ENCODE peak calls at places on chromosomes 1 and 21, in six cellular contexts. P is fibroblast of lung, R is cardiac muscle cell, Y is transverse colon, D is breast epithelium, T is heart left ventricle. X is an unnamed sample.

GRCh38 chr1:226649780-226650179 is 89.3 kb downstream of the ITPKB start:
- DNase-seq in P (peak; percentile 15), Y (no peak), D (no peak), R (peak; percentile 35), T (peak; percentile 41), X (peak; percentile 69)

GRCh38 chr21:38853421-38853919 is 47.7 kb downstream of the ETS2 start:
- DNase-seq in T (no peak), R (no peak), Y (no peak), P (peak; percentile 99), D (peak; percentile 46), X (peak; percentile 90)

GRCh38 chr1:212514782-212515181 is 82.1 kb downstream of the NENF start:
- DNase-seq in P (no peak), Y (no peak), D (no peak), T (no peak), R (no peak), X (no peak)

GRCh38 chr1:32886012-32886827 is at the start of gene HPCA:
- DNase-seq in Y (peak; percentile 72), P (peak; percentile 49), R (peak; percentile 95), D (no peak), T (peak; percentile 83), X (peak; percentile 80)

GRCh38 chr1:41404308-41404755 is 43.1 kb downstream of the FOXO6 start:
- DNase-seq in Y (no peak), T (no peak), P (peak; percentile 28), R (peak; percentile 56), D (no peak), X (peak; percentile 85)

GRCh38 chr21:45555251-45555556 is 13.0 kb upstream of the SLC19A1 start:
- DNase-seq in P (no peak), D (no peak), T (no peak), Y (no peak), R (no peak), X (no peak)

GRCh38 chr1:247453256-247453655 is 4.6 kb downstream of the OR2B11 start:
- DNase-seq in R (no peak), P (no peak), Y (no peak), T (no peak), D (no peak), X (no peak)

GRCh38 chr1:245822997-245823396 is 668.2 kb downstream of the KIF26B start:
- DNase-seq in D (no peak), R (no peak), T (no peak), Y (no peak), P (peak; percentile 98), X (no peak)

GRCh38 chr1:154797175-154797574 is 72.9 kb downstream of the KCNN3 start:
- DNase-seq in Y (no peak), P (no peak), R (no peak), T (no peak), D (no peak), X (no peak)

GRCh38 chr1:59044535-59045121 is 252.3 kb upstream of the FGGY start:
- DNase-seq in Y (no peak), R (no peak), D (no peak), P (no peak), T (no peak), X (no peak)

GRCh38 chr1:85583355-85584263 is 3.0 kb downstream of the CCN1 start:
- DNase-seq in D (no peak), P (peak; percentile 34), R (no peak), T (no peak), Y (no peak), X (no peak)

GRCh38 chr1:168714012-168714411 is 15.0 kb downstream of the DPT start:
- DNase-seq in R (no peak), Y (peak; percentile 86), P (no peak), D (no peak), T (no peak), X (no peak)

GRCh38 chr1:16072616-16073484 is 601 bp downstream of the FAM131C start:
- DNase-seq in R (peak; percentile 41), P (no peak), Y (no peak), T (no peak), D (no peak), X (no peak)

GRCh38 chr1:173152585-173152984 is 54.5 kb downstream of the TNFSF4 start:
- DNase-seq in R (no peak), P (no peak), D (no peak), Y (no peak), T (no peak), X (no peak)

GRCh38 chr1:17434591-17434990 is 4.9 kb downstream of the RCC2 start:
- DNase-seq in Y (no peak), T (peak; percentile 13), R (no peak), D (no peak), P (no peak), X (no peak)

GRCh38 chr1:155324717-155325595 is 4.3 kb downstream of the RUSC1 start:
- DNase-seq in Y (peak; percentile 77), T (peak; percentile 80), R (peak; percentile 67), D (peak; percentile 47), P (peak; percentile 34), X (no peak)

GRCh38 chr1:204128964-204129896 is 22.6 kb downstream of the ETNK2 start:
- DNase-seq in D (peak; percentile 89), T (peak; percentile 87), P (peak; percentile 59), Y (peak; percentile 73), R (peak; percentile 81), X (peak; percentile 80)

GRCh38 chr1:115429884-115430283 is 91.8 kb upstream of the NGF start:
- DNase-seq in P (peak; percentile 38), D (no peak), Y (no peak), T (no peak), R (no peak), X (no peak)

GRCh38 chr1:90107971-90108370 is 113.1 kb downstream of the ZNF326 start:
- DNase-seq in P (no peak), Y (no peak), R (no peak), D (no peak), T (no peak), X (no peak)

GRCh38 chr1:236058141-236058626 is 6.7 kb downstream of the NID1 start:
- DNase-seq in Y (no peak), P (peak; percentile 30), D (no peak), T (no peak), R (no peak), X (peak; percentile 72)

DNA sequence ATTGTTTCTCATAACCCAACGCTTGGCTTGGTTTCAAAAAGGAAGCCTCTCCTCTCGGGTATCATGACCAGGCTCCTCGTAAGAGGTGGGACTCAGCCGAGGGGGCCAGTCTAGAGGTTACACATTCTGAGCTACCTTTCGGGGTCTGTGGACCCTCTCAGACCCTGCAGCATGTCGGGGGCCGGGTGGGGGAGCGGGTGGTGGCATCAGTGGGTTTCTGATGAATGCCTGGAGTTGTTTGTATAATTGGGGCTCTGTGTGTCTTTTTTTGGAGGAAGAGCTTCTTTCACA is 229.3 kb downstream of the CAMTA1 start:
- DNase-seq in R (no peak), T (no peak), P (no peak), D (no peak), Y (no peak), X (no peak)
- H3K27me3 ChIP-seq in R (no peaks in the 10 kb centered on the region), T (no peaks in the 10 kb centered on the region), P (no peaks in the 10 kb centered on the region), D (no peaks in the 10 kb centered on the region), Y (no peaks in the 10 kb centered on the region), X (peaks cover 45% of the 10 kb centered on the region)

GRCh38 chr1:232225336-232226131 is 404.4 kb downstream of the SIPA1L2 start:
- DNase-seq in R (no peak), T (no peak), D (no peak), P (no peak), Y (no peak), X (no peak)
- H3K27me3 ChIP-seq in R (no peaks in the 10 kb centered on the region), T (no peaks in the 10 kb centered on the region), D (no peaks in the 10 kb centered on the region), P (no peaks in the 10 kb centered on the region), Y (no peaks in the 10 kb centered on the region), X (no peaks in the 10 kb centered on the region)

GRCh38 chr1:34685225-34685624 is 69.6 kb upstream of the GJB5 start:
- DNase-seq in T (no peak), D (no peak), R (no peak), P (no peak), Y (peak; percentile 51), X (no peak)
- H3K27me3 ChIP-seq in T (peaks cover 9% of the 10 kb centered on the region), D (peaks cover 6% of the 10 kb centered on the region), R (no peaks in the 10 kb centered on the region), P (no peaks in the 10 kb centered on the region), Y (peaks cover 5% of the 10 kb centered on the region), X (no peaks in the 10 kb centered on the region)

GRCh38 chr1:183218981-183219621 is 33.0 kb downstream of the LAMC2 start:
- DNase-seq in R (peak; percentile 77), T (no peak), Y (peak; percentile 32), P (no peak), D (peak; percentile 75), X (no peak)
- H3K27me3 ChIP-seq in R (no peaks in the 10 kb centered on the region), T (no peaks in the 10 kb centered on the region), Y (no peaks in the 10 kb centered on the region), P (no peaks in the 10 kb centered on the region), D (no peaks in the 10 kb centered on the region), X (no peaks in the 10 kb centered on the region)

GRCh38 chr1:182611787-182612186 is 7.6 kb upstream of the RGS16 start:
- DNase-seq in R (no peak), P (no peak), T (no peak), Y (no peak), D (no peak), X (peak; percentile 95)

GRCh38 chr1:182608236-182608635 is 4.0 kb upstream of the RGS16 start:
- DNase-seq in R (no peak), D (no peak), T (no peak), Y (no peak), P (no peak), X (no peak)

GRCh38 chr1:182610606-182611194 is 6.5 kb upstream of the RGS16 start:
- DNase-seq in Y (no peak), R (no peak), T (no peak), P (no peak), D (no peak), X (peak; percentile 69)

GRCh38 chr1:182608850-182609610 is 4.8 kb upstream of the RGS16 start:
- DNase-seq in D (no peak), P (peak; percentile 57), Y (no peak), R (no peak), T (no peak), X (no peak)

DNA sequence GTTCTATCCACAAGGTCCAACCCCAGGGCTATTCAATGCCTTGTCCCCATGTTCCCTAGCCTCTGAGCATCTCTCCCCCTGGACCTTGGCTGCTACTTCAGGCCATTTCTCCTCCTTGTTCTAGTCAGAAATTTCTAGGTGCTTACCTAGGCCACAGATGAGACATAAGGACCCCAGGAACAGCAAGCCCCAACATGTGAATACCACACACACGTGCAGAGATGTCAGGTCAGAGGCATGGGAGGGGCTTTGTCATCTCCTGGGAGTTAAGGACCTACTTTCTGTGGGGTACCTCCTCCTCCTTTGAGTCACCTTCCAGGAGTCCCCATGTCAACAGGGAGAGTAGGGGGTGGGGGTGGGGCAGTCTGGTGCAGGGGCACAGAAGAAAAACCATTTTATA is 7.1 kb upstream of the RGS16 start:
- DNase-seq in P (no peak), Y (no peak), T (no peak), R (no peak), D (no peak), X (no peak)
- H3K27me3 ChIP-seq in P (peaks cover 4% of the 10 kb centered on the region), Y (peaks cover 34% of the 10 kb centered on the region), T (no peaks in the 10 kb centered on the region), R (peaks cover 15% of the 10 kb centered on the region), D (no peaks in the 10 kb centered on the region), X (no peaks in the 10 kb centered on the region)

DNA sequence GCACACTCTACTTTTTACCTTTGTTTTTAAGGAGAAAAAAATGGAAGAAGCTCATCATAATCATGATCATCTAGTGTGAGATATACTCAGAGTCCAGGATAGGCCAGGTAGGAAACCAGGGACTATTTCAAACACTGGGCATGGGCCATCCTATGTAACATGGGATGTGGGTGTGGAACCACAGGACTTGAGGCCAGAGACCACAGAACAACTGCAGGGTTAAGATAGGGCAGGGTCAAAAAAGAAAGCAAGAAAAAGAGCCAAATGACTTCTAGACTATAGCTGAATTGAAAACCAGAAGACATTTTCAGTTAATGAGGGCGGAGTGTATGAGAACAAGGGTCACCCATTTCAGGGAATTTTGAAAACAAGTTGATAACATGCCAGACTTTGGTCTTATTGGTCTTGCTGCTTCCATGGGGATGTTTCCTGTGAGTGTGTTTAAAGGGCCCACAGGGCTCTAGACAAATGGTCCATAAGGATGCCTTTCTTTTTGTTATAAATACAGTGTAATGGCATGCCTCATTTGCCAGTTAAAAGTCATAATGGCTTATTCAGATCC is 181.9 kb upstream of the C21orf91 start:
- DNase-seq in R (no peak), D (no peak), P (no peak), T (no peak), Y (no peak), X (peak; percentile 34)
- H3K27me3 ChIP-seq in R (no peaks in the 10 kb centered on the region), D (no peaks in the 10 kb centered on the region), P (no peaks in the 10 kb centered on the region), T (no peaks in the 10 kb centered on the region), Y (no peaks in the 10 kb centered on the region), X (no peaks in the 10 kb centered on the region)